ENCODE peak calls at places on chromosome 15, in eight cellular contexts. O is ovary, K is gastrocnemius medialis, G is GM12892, S is tibial nerve, C is stomach, T is right lobe of liver, Y is adrenal gland. B is an unnamed sample.

GRCh38 chr15:35545825-35546580 is at the start of gene DPH6:
- DNase-seq in O (peak; percentile 82), K (peak; percentile 52), G (peak; percentile 44), S (peak; percentile 68), C (peak; percentile 81), T (peak; percentile 86), Y (peak; percentile 91), B (peak; percentile 82)

GRCh38 chr15:32877620-32878019 is 159.8 kb downstream of the GREM1 start:
- DNase-seq in O (no peak), K (no peak), G (no peak), S (no peak), C (no peak), T (no peak), Y (no peak), B (no peak)

GRCh38 chr15:63038926-63039673 is 3.4 kb upstream of the TPM1 start:
- DNase-seq in O (no peak), K (no peak), G (no peak), S (no peak), C (no peak), T (no peak), Y (no peak), B (no peak)

GRCh38 chr15:96350884-96351639 is 20.6 kb downstream of the NR2F2 start:
- DNase-seq in O (no peak), K (no peak), G (no peak), S (no peak), C (no peak), T (no peak), Y (no peak), B (no peak)

GRCh38 chr15:74787251-74788041 is 5.6 kb downstream of the CSK start:
- DNase-seq in O (no peak), K (no peak), G (peak; percentile 70), S (peak; percentile 50), C (peak; percentile 72), T (peak; percentile 71), Y (peak; percentile 83), B (peak; percentile 38)

GRCh38 chr15:33737687-33738606 is 230.3 kb upstream of the CHRM5 start:
- DNase-seq in O (peak; percentile 28), K (no peak), G (no peak), S (peak; percentile 54), C (peak; percentile 34), T (no peak), Y (no peak), B (peak; percentile 22)

GRCh38 chr15:98737122-98737521 is 88.8 kb downstream of the IGF1R start:
- DNase-seq in O (no peak), K (no peak), G (no peak), S (no peak), C (no peak), T (no peak), Y (peak; percentile 49), B (no peak)

GRCh38 chr15:39079296-39079834 is 501.5 kb upstream of the THBS1 start:
- DNase-seq in O (no peak), K (no peak), G (no peak), S (no peak), C (no peak), T (no peak), Y (no peak), B (no peak)

GRCh38 chr15:26841941-26842340 is 24.9 kb upstream of the GABRA5 start:
- DNase-seq in O (no peak), K (no peak), G (no peak), S (no peak), C (no peak), T (no peak), Y (no peak), B (no peak)

GRCh38 chr15:34366271-34367043 is 539 bp downstream of the LPCAT4 start:
- DNase-seq in O (peak; percentile 69), K (no peak), G (no peak), S (peak; percentile 39), C (peak; percentile 74), T (peak; percentile 55), Y (peak; percentile 60), B (peak; percentile 67)

GRCh38 chr15:64596701-64597468 is 136.5 kb downstream of the ZNF609 start:
- DNase-seq in O (peak; percentile 28), K (no peak), G (no peak), S (no peak), C (no peak), T (no peak), Y (peak; percentile 89), B (peak; percentile 92)

GRCh38 chr15:72472907-72473669 is 1.0 kb upstream of the ARIH1 start:
- DNase-seq in O (no peak), K (no peak), G (no peak), S (peak; percentile 5), C (no peak), T (no peak), Y (no peak), B (no peak)

GRCh38 chr15:48459571-48460461 is 128.6 kb downstream of the DUT start:
- DNase-seq in O (no peak), K (no peak), G (no peak), S (peak; percentile 44), C (no peak), T (no peak), Y (no peak), B (no peak)

GRCh38 chr15:85496551-85497545 is 116.4 kb downstream of the AKAP13 start:
- DNase-seq in O (no peak), K (no peak), G (no peak), S (no peak), C (peak; percentile 53), T (no peak), Y (no peak), B (no peak)

GRCh38 chr15:90711418-90711824 is 5.7 kb upstream of the BLM start:
- DNase-seq in O (no peak), K (no peak), G (no peak), S (no peak), C (no peak), T (no peak), Y (no peak), B (no peak)

GRCh38 chr15:65333863-65334262 is 29.4 kb downstream of the RNU5B-1 start:
- DNase-seq in O (no peak), K (no peak), G (no peak), S (no peak), C (no peak), T (no peak), Y (no peak), B (no peak)

GRCh38 chr15:93451265-93451664 is 362.3 kb upstream of the RGMA start:
- DNase-seq in O (no peak), K (peak; percentile 19), G (no peak), S (peak; percentile 60), C (no peak), T (no peak), Y (no peak), B (peak; percentile 1)

GRCh38 chr15:40471778-40472130 is 970 bp downstream of the CHST14 start:
- DNase-seq in O (no peak), K (no peak), G (no peak), S (no peak), C (peak; percentile 37), T (no peak), Y (no peak), B (peak; percentile 92)

DNA sequence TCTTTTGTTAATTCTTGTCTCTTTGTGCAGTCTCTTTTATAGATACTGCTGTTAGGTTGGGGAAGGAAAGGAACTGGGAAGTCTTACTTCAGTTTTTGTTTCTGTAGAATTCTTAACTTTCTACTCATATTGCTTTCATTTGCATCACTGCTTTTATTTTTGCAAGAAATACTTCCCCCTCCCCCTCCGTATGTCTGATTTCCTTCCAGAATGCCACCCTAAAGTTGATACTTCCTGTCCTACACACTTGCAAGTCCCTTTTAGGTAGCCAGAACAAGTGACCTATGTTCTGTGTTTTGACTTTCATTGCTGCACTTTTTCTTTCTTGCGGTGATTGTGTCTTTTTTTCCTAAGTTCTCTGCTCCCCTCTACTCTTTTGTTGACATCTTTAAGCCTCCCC is 477.4 kb downstream of the RSL24D1 start:
- DNase-seq in O (no peak), K (no peak), G (no peak), S (no peak), C (no peak), T (no peak), Y (no peak), B (no peak)
- TF ChIP-seq POLR2A in O (no peak), K (no peak), G (no peak), S (no peak), C (no peak), T (no peak), Y (no peak), B (no peak)

GRCh38 chr15:31014608-31014925 is 23.1 kb upstream of the MTMR10 start:
- DNase-seq in O (no peak), K (no peak), G (no peak), S (no peak), C (no peak), T (no peak), Y (no peak), B (no peak)

GRCh38 chr15:31016446-31016915 is 25.1 kb upstream of the MTMR10 start:
- DNase-seq in O (no peak), K (no peak), G (no peak), S (no peak), C (no peak), T (no peak), Y (no peak), B (no peak)

GRCh38 chr15:31012455-31012854 is 21.0 kb upstream of the MTMR10 start:
- DNase-seq in O (no peak), K (no peak), G (no peak), S (no peak), C (no peak), T (no peak), Y (no peak), B (no peak)

GRCh38 chr15:31010036-31010435 is 18.6 kb upstream of the MTMR10 start:
- DNase-seq in O (no peak), K (no peak), G (no peak), S (no peak), C (no peak), T (no peak), Y (no peak), B (no peak)

DNA sequence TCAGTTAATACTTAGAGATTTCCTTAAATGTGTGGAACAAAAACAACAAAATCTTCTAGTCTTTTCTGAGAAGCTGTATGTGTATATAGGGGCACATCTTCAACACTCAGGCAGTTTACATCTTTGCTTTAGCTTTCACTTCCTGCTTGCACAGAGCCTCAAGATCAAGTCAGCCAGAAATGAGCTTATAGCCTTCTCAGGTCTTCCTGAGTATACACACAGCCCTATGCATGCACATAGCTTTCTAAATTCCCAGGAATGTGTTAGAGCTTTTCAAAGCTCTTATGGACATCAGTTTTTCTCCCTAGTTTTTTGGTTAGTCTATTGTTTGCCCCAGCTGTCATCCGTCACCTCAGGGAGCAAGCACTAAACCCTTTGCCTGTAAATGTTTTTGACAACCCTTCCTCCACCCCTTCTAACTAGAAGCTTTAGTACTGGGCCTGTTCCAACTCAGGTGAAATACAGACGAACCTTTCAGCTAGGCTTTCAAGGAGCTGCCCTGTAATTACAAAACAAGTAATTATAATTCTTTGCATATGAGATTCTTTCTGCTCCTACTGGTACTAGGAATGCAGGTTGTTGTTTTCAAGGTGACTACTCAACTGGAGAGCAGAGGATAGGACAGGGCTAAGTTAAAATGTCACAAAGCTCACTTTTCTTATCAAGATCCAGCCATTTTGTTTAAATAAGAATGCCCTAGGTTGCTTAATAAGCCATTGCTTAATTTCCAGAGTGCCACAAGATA is 22.6 kb upstream of the MTMR10 start:
- DNase-seq in O (no peak), K (no peak), G (no peak), S (no peak), C (no peak), T (no peak), Y (no peak), B (peak; percentile 19)
- TF ChIP-seq POLR2A in O (no peak), K (no peak), G (peak; percentile 23), S (no peak), C (no peak), T (no peak), Y (no peak), B (no peak)

GRCh38 chr15:68989876-68990754 is 24.4 kb upstream of the NOX5 start:
- DNase-seq in O (no peak), K (no peak), G (no peak), S (no peak), C (no peak), T (no peak), Y (no peak), B (no peak)
- TF ChIP-seq POLR2A in O (no peak), K (no peak), G (no peak), S (no peak), C (no peak), T (no peak), Y (no peak), B (no peak)

GRCh38 chr15:55196458-55197361 is at the start of gene RSL24D1:
- DNase-seq in O (peak; percentile 96), K (peak; percentile 95), G (peak; percentile 65), S (peak; percentile 93), C (peak; percentile 97), T (peak; percentile 98), Y (peak; percentile 99), B (peak; percentile 98)
- TF ChIP-seq POLR2A in O (peak; percentile 84), K (peak; percentile 66), G (peak; percentile 91), S (peak; percentile 86), C (no peak), T (peak; percentile 91), Y (peak; percentile 57), B (peak; percentile 96)